ENCODE peak calls at places on chromosomes 2 and 18, in seven cellular contexts. F is H9; I is G401; P is NCI-H774; O is CD4-positive, alpha-beta T cell; U is foreskin fibroblast; E is MG63. K is an unnamed sample.

GRCh38 chr2:86617738-86618137 is 5.9 kb downstream of the RNF103 start:
- DNase-seq in F (no peak), I (no peak), P (no peak), O (no peak), U (no peak), E (no peak), K (no peak)

GRCh38 chr2:218448934-218449333 is 30.0 kb downstream of the VIL1 start:
- DNase-seq in F (no peak), I (no peak), P (no peak), O (no peak), U (peak), E (no peak), K (no peak)

GRCh38 chr2:69065735-69066336 is 52.9 kb downstream of the ANTXR1 start:
- DNase-seq in F (no peak), I (no peak), P (no peak), O (no peak), U (no peak), E (no peak), K (no peak)

GRCh38 chr2:196607073-196607472 is 32.4 kb upstream of the CCDC150 start:
- DNase-seq in F (no peak), I (no peak), P (peak), O (no peak), U (no peak), E (no peak), K (no peak)

GRCh38 chr2:27885246-27885645 is 4.9 kb downstream of the RBKS start:
- DNase-seq in F (no peak), I (no peak), P (no peak), O (no peak), U (no peak), E (no peak), K (no peak)

GRCh38 chr2:212154392-212154791 is 384.2 kb downstream of the ERBB4 start:
- DNase-seq in F (no peak), I (no peak), P (peak), O (no peak), U (no peak), E (no peak), K (no peak)

GRCh38 chr2:176002684-176003225 is 688 bp upstream of the LNPK start:
- DNase-seq in F (no peak), I (peak), P (peak), O (no peak), U (peak), E (peak), K (no peak)

GRCh38 chr2:157256621-157257020 is 884 bp upstream of the GALNT5 start:
- DNase-seq in F (no peak), I (no peak), P (no peak), O (no peak), U (no peak), E (no peak), K (no peak)

GRCh38 chr2:119059287-119059686 is 99.3 kb downstream of the C1QL2 start:
- DNase-seq in F (no peak), I (no peak), P (no peak), O (no peak), U (no peak), E (no peak), K (no peak)

GRCh38 chr2:118371500-118371899 is 283.2 kb downstream of the INSIG2 start:
- DNase-seq in F (peak), I (peak), P (no peak), O (no peak), U (peak), E (peak), K (no peak)

GRCh38 chr2:219362524-219363164 is 25.1 kb downstream of the DNPEP start:
- DNase-seq in F (no peak), I (no peak), P (no peak), O (no peak), U (peak), E (peak), K (no peak)

GRCh38 chr2:11435036-11435435 is 30.9 kb downstream of the E2F6 start:
- DNase-seq in F (no peak), I (no peak), P (no peak), O (no peak), U (no peak), E (no peak), K (no peak)

GRCh38 chr18:23588836-23589560 is 2.7 kb upstream of the NPC1 start:
- DNase-seq in F (peak), I (no peak), P (no peak), O (no peak), U (peak), E (peak), K (no peak)

GRCh38 chr18:11034816-11035215 is 114.6 kb downstream of the PIEZO2 start:
- DNase-seq in F (no peak), I (no peak), P (no peak), O (no peak), U (no peak), E (peak), K (no peak)

K was measured in chondrocyte.